ENCODE peak calls at places on chromosomes 2 and 18, in five cellular contexts. F is natural killer cell, O is right lobe of liver, Z is endodermal cell, W is esophagus squamous epithelium. P is an unnamed sample.

GRCh38 chr18:12842459-12843380 is 41.3 kb downstream of the PTPN2 start:
- DNase-seq in F (no peak), O (no peak), Z (peak; percentile 53), W (no peak), P (no peak)

GRCh38 chr2:95314964-95315611 is 17.9 kb downstream of the KCNIP3 start:
- DNase-seq in F (no peak), O (peak; percentile 69), Z (peak; percentile 88), W (no peak), P (no peak)

GRCh38 chr2:16413257-16413656 is 252.4 kb downstream of the CYRIA start:
- DNase-seq in F (no peak), O (no peak), Z (no peak), W (no peak), P (no peak)

GRCh38 chr2:195863564-195863963 is 205.1 kb downstream of the DNAH7 start:
- DNase-seq in F (no peak), O (no peak), Z (no peak), W (no peak), P (no peak)

GRCh38 chr2:121613774-121614173 is 35.5 kb downstream of the CLASP1 start:
- DNase-seq in F (no peak), O (no peak), Z (no peak), W (no peak), P (no peak)

GRCh38 chr2:77839102-77839501 is 316.9 kb upstream of the LRRTM4 start:
- DNase-seq in F (no peak), O (no peak), Z (no peak), W (no peak), P (no peak)

GRCh38 chr2:105032476-105032875 is 5.4 kb upstream of the MRPS9 start:
- DNase-seq in F (no peak), O (no peak), Z (no peak), W (no peak), P (no peak)

GRCh38 chr2:51297488-51297887 is 265.6 kb upstream of the NRXN1 start:
- DNase-seq in F (no peak), O (no peak), Z (no peak), W (no peak), P (no peak)

GRCh38 chr18:32093523-32093922 is 1.8 kb downstream of the RNF138 start:
- DNase-seq in F (no peak), O (no peak), Z (no peak), W (no peak), P (no peak)

GRCh38 chr2:29518010-29518409 is 402.8 kb downstream of the CLIP4 start:
- DNase-seq in F (no peak), O (no peak), Z (no peak), W (no peak), P (no peak)

GRCh38 chr2:189802396-189802912 is 18.2 kb downstream of the PMS1 start:
- DNase-seq in F (no peak), O (no peak), Z (no peak), W (no peak), P (no peak)

GRCh38 chr2:71716697-71717624 is 263.6 kb downstream of the DYSF start:
- DNase-seq in F (no peak), O (peak; percentile 73), Z (peak; percentile 32), W (no peak), P (no peak)

GRCh38 chr2:20185176-20186022 is 39.5 kb downstream of the SDC1 start:
- DNase-seq in F (no peak), O (no peak), Z (peak; percentile 69), W (no peak), P (no peak)

GRCh38 chr2:6423944-6424343 is 441.8 kb downstream of the CMPK2 start:
- DNase-seq in F (no peak), O (no peak), Z (no peak), W (no peak), P (no peak)

GRCh38 chr2:99607454-99607853 is 117.6 kb upstream of the REV1 start:
- DNase-seq in F (no peak), O (no peak), Z (no peak), W (no peak), P (no peak)

GRCh38 chr2:99611034-99611433 is 121.2 kb upstream of the REV1 start:
- DNase-seq in F (no peak), O (no peak), Z (no peak), W (no peak), P (no peak)

GRCh38 chr2:99608861-99609260 is 119.0 kb upstream of the REV1 start:
- DNase-seq in F (no peak), O (no peak), Z (no peak), W (no peak), P (no peak)

GRCh38 chr2:99609851-99610381 is 120.1 kb upstream of the REV1 start:
- DNase-seq in F (no peak), O (no peak), Z (no peak), W (no peak), P (no peak)

DNA sequence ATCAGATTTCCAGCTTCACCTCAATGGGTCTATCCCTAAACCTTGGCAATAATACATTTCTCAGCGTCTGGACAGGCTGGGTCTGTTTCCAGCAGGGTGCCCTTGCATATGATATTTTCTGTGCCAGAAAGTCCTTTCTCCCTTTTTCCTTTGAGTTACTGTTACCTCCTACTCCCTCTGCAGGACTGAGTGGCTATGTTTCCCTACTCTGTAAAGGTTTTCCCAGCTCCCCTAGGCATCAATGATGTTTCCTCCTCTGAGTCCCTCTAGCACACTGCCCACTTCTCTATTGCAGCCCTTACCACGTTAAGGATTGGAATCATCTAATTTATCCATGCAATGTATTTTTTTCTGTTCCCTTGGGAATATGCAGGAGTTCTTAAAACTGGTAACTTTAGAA is 118.3 kb upstream of the REV1 start:
- DNase-seq in F (no peak), O (no peak), Z (no peak), W (no peak), P (no peak)
- TF ChIP-seq CTCF in F (no peak), O (no peak), Z (peak; percentile 58), W (no peak), P (no peak)

GRCh38 chr2:232549655-232550350 is 554 bp downstream of the TIGD1 start:
- DNase-seq in F (no peak), O (no peak), Z (no peak), W (no peak), P (no peak)

GRCh38 chr2:232547991-232548390 is 2.4 kb downstream of the TIGD1 start:
- DNase-seq in F (no peak), O (no peak), Z (no peak), W (no peak), P (no peak)

GRCh38 chr2:232551776-232552175 is 1.3 kb downstream of the EIF4E2 start:
- DNase-seq in F (no peak), O (no peak), Z (no peak), W (no peak), P (no peak)

GRCh38 chr2:232551289-232551688 is 800 bp downstream of the EIF4E2 start:
- DNase-seq in F (no peak), O (no peak), Z (no peak), W (no peak), P (no peak)

GRCh38 chr2:232550351-232551261 is at the start of the genes EIF4E2 and TIGD1:
- DNase-seq in F (peak; percentile 84), O (peak; percentile 97), Z (peak; percentile 98), W (peak; percentile 77), P (peak; percentile 85)
- TF ChIP-seq CTCF in F (peak; percentile 50), O (peak; percentile 37), Z (peak; percentile 65), W (peak; percentile 48), P (peak; percentile 62)

GRCh38 chr2:130727286-130727924 is 1.5 kb upstream of the GPR148 start:
- DNase-seq in F (peak; percentile 92), O (no peak), Z (peak; percentile 99), W (no peak), P (peak; percentile 83)
- TF ChIP-seq CTCF in F (no peak), O (no peak), Z (peak; percentile 36), W (no peak), P (no peak)

DNA sequence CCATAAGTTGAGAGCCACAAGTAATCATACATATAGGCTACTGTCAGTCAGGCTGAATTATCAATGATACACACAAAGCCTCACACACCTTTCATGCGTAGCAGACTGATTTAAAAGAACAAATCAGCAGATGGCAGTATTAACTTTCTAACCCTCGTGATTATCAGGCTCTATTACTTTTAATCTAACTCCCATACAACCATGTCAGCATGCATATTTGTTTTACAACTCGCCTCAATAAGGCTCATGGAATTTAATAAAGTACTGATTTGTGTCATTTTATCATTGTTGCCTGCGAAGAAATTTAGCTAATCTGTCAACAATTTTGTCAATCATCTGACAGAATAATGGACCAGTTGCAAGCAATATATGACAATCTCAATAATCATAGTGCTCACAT is 82.8 kb downstream of the SLC25A12 start:
- DNase-seq in F (no peak), O (no peak), Z (no peak), W (no peak), P (no peak)
- TF ChIP-seq CTCF in F (no peak), O (peak; percentile 67), Z (peak; percentile 64), W (peak; percentile 33), P (peak; percentile 37)

GRCh38 chr2:8000861-8001260 is 681.0 kb upstream of the ID2 start:
- DNase-seq in F (no peak), O (no peak), Z (no peak), W (no peak), P (no peak)
- TF ChIP-seq CTCF in F (peak; percentile 11), O (no peak), Z (peak; percentile 66), W (no peak), P (no peak)

GRCh38 chr2:36695746-36696415 is 626 bp upstream of the VIT start:
- DNase-seq in F (no peak), O (no peak), Z (peak; percentile 67), W (no peak), P (no peak)
- TF ChIP-seq CTCF in F (no peak), O (no peak), Z (peak; percentile 75), W (peak; percentile 31), P (no peak)

DNA sequence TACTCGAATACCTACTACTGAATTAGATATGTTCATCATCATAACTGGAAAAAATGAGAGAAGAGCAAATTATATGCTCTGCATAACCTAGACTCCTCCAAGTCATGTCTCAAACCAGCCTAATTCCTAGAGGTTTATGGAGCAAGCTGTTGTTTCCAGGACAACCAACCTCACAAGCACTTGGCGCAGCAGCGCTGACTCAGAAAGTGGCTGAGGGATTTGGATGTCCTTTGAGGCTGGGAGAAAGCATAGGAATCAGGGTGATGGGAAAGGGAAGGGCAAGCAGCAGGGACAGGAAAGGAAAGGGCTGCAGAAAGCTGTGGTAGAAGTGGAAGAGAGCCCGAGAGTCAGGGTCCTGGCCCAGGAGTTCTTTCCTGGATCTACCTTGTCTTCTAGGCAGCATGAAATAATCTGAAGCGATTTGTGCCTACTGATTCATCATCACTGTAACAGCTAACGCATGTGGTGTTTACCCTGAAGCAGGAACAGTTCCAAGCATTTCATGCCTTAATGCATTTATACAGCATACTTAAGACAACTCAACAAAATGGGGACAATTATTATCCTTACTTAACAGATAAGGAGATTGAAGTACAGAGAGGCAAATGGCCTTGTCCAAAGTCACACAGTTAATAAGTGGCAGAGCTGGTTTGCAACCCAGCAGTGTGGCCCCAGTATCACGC is 3.7 kb downstream of the PLEK start:
- DNase-seq in F (no peak), O (no peak), Z (no peak), W (no peak), P (no peak)
- TF ChIP-seq CTCF in F (no peak), O (no peak), Z (no peak), W (no peak), P (no peak)